ENCODE peak calls at places on chromosomes 11 and 22, in four cellular contexts. P is Calu3, H is mucosa of descending colon, X is HS-27A. S is an unnamed sample.

GRCh38 chr22:29312218-29313125 is 3.0 kb downstream of the RASL10A start:
- DNase-seq in P (no peak), H (peak; percentile 51), X (no peak), S (no peak)

GRCh38 chr22:24060375-24060788 is 49.3 kb downstream of the CABIN1 start:
- DNase-seq in P (no peak), H (no peak), X (peak; percentile 34), S (no peak)

GRCh38 chr11:74417860-74418508 is 19.8 kb upstream of the PGM2L1 start:
- DNase-seq in P (peak; percentile 3), H (no peak), X (no peak), S (no peak)

GRCh38 chr11:107590460-107591097 is 368 bp upstream of the ELMOD1 start:
- DNase-seq in P (no peak), H (no peak), X (no peak), S (peak; percentile 8)

GRCh38 chr11:82846037-82846383 is 54.2 kb downstream of the PRCP start:
- DNase-seq in P (no peak), H (no peak), X (no peak), S (no peak)

GRCh38 chr11:64935634-64936081 is at the start of gene GPHA2:
- DNase-seq in P (no peak), H (no peak), X (no peak), S (peak; percentile 89)

GRCh38 chr11:61021661-61022212 is 50.3 kb downstream of the CD6 start:
- DNase-seq in P (peak; percentile 79), H (peak; percentile 90), X (no peak), S (no peak)

GRCh38 chr22:31734512-31734911 is 15.4 kb downstream of the PRR14L start:
- DNase-seq in P (no peak), H (no peak), X (peak; percentile 46), S (no peak)

GRCh38 chr11:17807034-17807433 is 72.5 kb downstream of the KCNC1 start:
- DNase-seq in P (no peak), H (no peak), X (no peak), S (no peak)

GRCh38 chr11:70522261-70522612 is 123.9 kb downstream of the CTTN start:
- DNase-seq in P (no peak), H (no peak), X (no peak), S (no peak)

GRCh38 chr11:29564501-29564900 is 452.3 kb downstream of the KCNA4 start:
- DNase-seq in P (no peak), H (no peak), X (no peak), S (peak; percentile 19)

GRCh38 chr22:19402642-19403191 is 28.8 kb downstream of the HIRA start:
- DNase-seq in P (no peak), H (no peak), X (no peak), S (no peak)

GRCh38 chr11:57638005-57638760 is 11.5 kb downstream of the YPEL4 start:
- DNase-seq in P (peak; percentile 41), H (peak; percentile 50), X (peak; percentile 84), S (peak; percentile 95)

GRCh38 chr22:50674606-50675552 is 2.3 kb downstream of the SHANK3 start:
- DNase-seq in P (peak; percentile 84), H (peak; percentile 80), X (no peak), S (peak; percentile 70)

GRCh38 chr22:47190957-47191323 is 428.5 kb downstream of the TBC1D22A start:
- DNase-seq in P (no peak), H (no peak), X (no peak), S (no peak)

GRCh38 chr11:117663389-117663788 is 133.6 kb downstream of the DSCAML1 start:
- DNase-seq in P (no peak), H (no peak), X (no peak), S (no peak)

GRCh38 chr11:27339940-27340339 is 23.1 kb downstream of the CCDC34 start:
- DNase-seq in P (no peak), H (no peak), X (no peak), S (no peak)

GRCh38 chr11:45390407-45390806 is 104.3 kb upstream of the SYT13 start:
- DNase-seq in P (no peak), H (no peak), X (no peak), S (no peak)

S was measured in NCI-H2171 treated with DMSO at 0.1 percent for 48 hours.